ENCODE peak calls at places on chromosome 12, in four cellular contexts. T is PC-9, C is neural progenitor cell, H is astrocyte. K is an unnamed sample. For H4K20me1, the result is how much of the 10 kb centered on the place peaks cover.

GRCh38 chr12:15532364-15532977 is 210.2 kb downstream of the PTPRO start:
- DNase-seq in T (no peak), C (peak), H (peak), K (no peak)

GRCh38 chr12:82981150-82981549 is 294.4 kb downstream of the TMTC2 start:
- DNase-seq in T (no peak), C (no peak), H (no peak), K (no peak)

GRCh38 chr12:72274926-72275325 is 2.8 kb downstream of the TRHDE start:
- DNase-seq in T (no peak), C (no peak), H (no peak), K (no peak)

GRCh38 chr12:70648191-70648590 is 11.0 kb upstream of the PTPRB start:
- DNase-seq in T (no peak), C (no peak), H (peak), K (no peak)

GRCh38 chr12:52837341-52837741 is 3.2 kb upstream of the KRT79 start:
- DNase-seq in T (peak), C (no peak), H (peak), K (peak)

GRCh38 chr12:126791122-126791521 is 1475.8 kb upstream of the TMEM132C start:
- DNase-seq in T (no peak), C (no peak), H (no peak), K (no peak)

GRCh38 chr12:94208433-94208921 is 60.1 kb downstream of the PLXNC1 start:
- DNase-seq in T (no peak), C (no peak), H (no peak), K (no peak)

GRCh38 chr12:115378296-115378695 is 694.3 kb upstream of the TBX3 start:
- DNase-seq in T (no peak), C (no peak), H (no peak), K (no peak)

GRCh38 chr12:104990950-104991349 is 4.8 kb downstream of the NOPCHAP1 start:
- DNase-seq in T (no peak), C (no peak), H (no peak), K (no peak)

GRCh38 chr12:20370001-20370381 is 1.7 kb downstream of the PDE3A start:
- DNase-seq in T (no peak), C (peak), H (peak), K (peak)

GRCh38 chr12:54394281-54394719 is 9.8 kb upstream of the ZNF385A start:
- DNase-seq in T (no peak), C (peak), H (peak), K (peak)

GRCh38 chr12:45379261-45379660 is 163.4 kb downstream of the ANO6 start:
- DNase-seq in T (no peak), C (no peak), H (no peak), K (peak)

GRCh38 chr12:78871566-78871965 is 7.0 kb downstream of the SYT1 start:
- DNase-seq in T (no peak), C (no peak), H (no peak), K (no peak)

GRCh38 chr12:13373803-13374202 is 177.3 kb downstream of the EMP1 start:
- DNase-seq in T (no peak), C (no peak), H (no peak), K (no peak)

GRCh38 chr12:64779349-64779974 is 20.3 kb upstream of the GNS start:
- DNase-seq in T (no peak), C (peak), H (no peak), K (peak)

GRCh38 chr12:7079826-7080125 is 12.5 kb downstream of the C1R start:
- DNase-seq in T (peak), C (no peak), H (peak), K (no peak)

GRCh38 chr12:95204141-95204866 is 13.0 kb downstream of the FGD6 start:
- DNase-seq in T (peak), C (peak), H (peak), K (peak)

GRCh38 chr12:1695836-1696670 is 5.2 kb downstream of the ADIPOR2 start:
- DNase-seq in T (peak), C (no peak), H (peak), K (peak)

GRCh38 chr12:1702708-1703107 is 11.8 kb downstream of the ADIPOR2 start:
- DNase-seq in T (no peak), C (no peak), H (no peak), K (no peak)

GRCh38 chr12:1696800-1697199 is 5.9 kb downstream of the ADIPOR2 start:
- DNase-seq in T (no peak), C (no peak), H (no peak), K (no peak)

GRCh38 chr12:1697253-1697652 is 6.4 kb downstream of the ADIPOR2 start:
- DNase-seq in T (peak), C (no peak), H (no peak), K (no peak)

DNA sequence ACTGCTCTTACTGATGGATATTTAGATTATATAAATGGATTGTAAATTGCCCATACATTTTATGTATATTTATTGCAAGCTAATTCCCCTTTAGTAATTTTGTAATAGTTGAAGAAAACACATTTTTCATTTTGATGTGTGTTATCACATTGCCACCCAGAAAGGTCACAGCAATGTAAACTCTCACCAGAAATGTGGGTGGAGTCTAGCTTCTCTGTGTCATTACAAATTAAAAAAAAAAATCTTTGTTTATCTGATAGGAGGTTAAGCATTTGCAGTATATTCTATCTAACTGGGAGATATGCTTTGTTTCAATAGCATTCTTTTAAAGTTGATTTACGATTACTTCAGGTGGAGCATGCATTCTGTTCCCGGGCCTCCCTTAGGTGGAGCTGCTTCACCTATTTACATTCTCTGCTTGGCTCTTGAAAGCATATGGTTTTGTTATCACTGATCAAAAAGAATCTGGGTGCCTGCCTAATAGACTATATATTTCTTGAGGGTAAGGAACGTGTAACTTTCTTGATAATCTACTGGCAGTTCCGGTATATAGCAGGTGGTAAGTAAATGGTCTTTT is 7.9 kb downstream of the ADIPOR2 start:
- DNase-seq in T (peak), C (no peak), H (no peak), K (no peak)
- H4K20me1 ChIP-seq in T (half or more), C (half or more), H (half or more), K (under half)

DNA sequence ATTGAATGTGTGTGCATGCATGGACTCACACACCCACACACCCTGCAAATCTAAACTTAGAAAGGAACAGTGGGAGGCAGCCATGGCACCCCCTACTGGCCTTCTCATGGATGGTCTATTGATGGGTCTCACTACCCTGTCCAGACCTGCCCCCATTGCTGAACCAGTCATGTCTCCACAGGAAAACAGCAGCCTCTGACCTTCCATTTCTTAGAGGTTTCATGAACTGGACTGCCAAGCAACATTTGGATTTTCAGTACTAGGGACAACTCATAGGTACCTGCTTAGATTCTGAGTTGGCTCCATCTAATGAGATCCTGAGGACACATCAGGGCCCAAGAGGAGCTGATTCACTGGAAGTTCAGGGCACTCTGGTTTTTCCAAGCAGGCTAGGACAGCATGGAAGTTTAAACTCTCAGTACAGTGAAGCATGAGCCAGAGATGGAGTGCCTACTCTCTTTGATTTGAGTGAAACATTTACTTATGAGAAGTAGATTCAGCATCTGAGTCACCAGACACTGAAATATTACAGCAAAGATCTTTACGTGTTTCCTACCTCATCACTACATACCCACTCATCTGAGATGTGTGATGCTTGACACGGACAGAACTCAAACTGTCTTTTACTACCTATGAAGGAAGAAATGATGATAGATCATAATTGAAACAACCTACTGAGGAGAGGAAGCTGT is 98.9 kb upstream of the PLEKHG7 start:
- DNase-seq in T (no peak), C (no peak), H (no peak), K (no peak)
- H3K27ac ChIP-seq in T (no peak), C (no peak), H (no peak), K (peak)

DNA sequence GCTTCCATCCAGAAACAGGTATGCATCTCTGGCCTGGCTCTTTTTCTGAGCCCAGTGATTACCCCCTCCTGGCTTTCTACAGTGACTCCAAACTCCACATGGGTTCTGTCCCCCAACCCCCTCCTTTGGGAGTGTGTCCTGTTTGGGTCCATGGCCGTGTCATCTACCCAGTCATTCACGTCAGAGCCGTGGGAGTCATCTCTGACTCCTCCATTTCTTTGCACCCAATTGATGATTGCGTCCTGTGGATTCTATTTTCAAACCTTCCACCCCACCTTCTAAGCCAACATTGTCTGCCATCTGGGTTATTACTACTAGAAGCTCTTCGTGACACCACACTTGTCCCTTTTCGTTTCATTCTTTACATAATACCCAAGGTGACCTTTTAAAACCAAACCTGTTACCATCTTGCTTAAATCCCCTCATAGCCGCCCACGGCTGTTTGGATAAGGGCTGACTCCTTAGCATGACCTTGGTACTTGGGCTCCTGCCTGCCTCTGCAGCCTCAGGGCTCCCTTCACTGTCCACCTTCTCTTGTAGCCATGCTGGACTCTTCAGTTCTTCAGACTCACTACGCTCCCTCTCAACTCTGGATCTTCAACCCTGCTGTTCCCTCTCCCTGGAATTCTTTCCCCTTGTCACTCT is 38.1 kb upstream of the NT5DC3 start:
- DNase-seq in T (no peak), C (no peak), H (no peak), K (no peak)
- H2AFZ ChIP-seq in T (no peak), C (no peak), H (no peak), K (no peak)

GRCh38 chr12:118500302-118500701 is 123.9 kb downstream of the SUDS3 start:
- DNase-seq in T (no peak), C (no peak), H (no peak), K (no peak)

GRCh38 chr12:118503476-118503875 is 127.1 kb downstream of the SUDS3 start:
- DNase-seq in T (no peak), C (no peak), H (no peak), K (no peak)

GRCh38 chr12:118498171-118498570 is 121.8 kb downstream of the SUDS3 start:
- DNase-seq in T (peak), C (no peak), H (no peak), K (peak)

GRCh38 chr12:118501489-118501888 is 125.1 kb downstream of the SUDS3 start:
- DNase-seq in T (no peak), C (no peak), H (no peak), K (no peak)
- H4K20me1 ChIP-seq in T (under half), C (under half), H (under half), K (under half)

GRCh38 chr12:97875064-97875463 is 412.5 kb downstream of the RMST start:
- DNase-seq in T (no peak), C (no peak), H (no peak), K (no peak)
- H3K27ac ChIP-seq in T (no peak), C (no peak), H (no peak), K (no peak)